ENCODE peak calls at places on chromosomes 13 and 19, in four cellular contexts. X is D721Med, L is cardiac fibroblast, Z is nephron progenitor cell. Y is an unnamed sample.

GRCh38 chr19:14022469-14022868 is 5.5 kb upstream of the RLN3 start:
- DNase-seq in L (no peak), X (no peak), Z (no peak), Y (no peak)

GRCh38 chr13:99353836-99354235 is 46.6 kb upstream of the GPR183 start:
- DNase-seq in Z (no peak), X (no peak), L (no peak), Y (no peak)

GRCh38 chr13:31625115-31625514 is 114.2 kb upstream of the RXFP2 start:
- DNase-seq in L (peak; percentile 64), Z (no peak), X (no peak), Y (no peak)

GRCh38 chr19:38830039-38830733 is 1.4 kb downstream of the ECH1 start:
- DNase-seq in X (no peak), Z (no peak), L (peak; percentile 63), Y (no peak)

GRCh38 chr13:34155931-34156607 is 338.1 kb downstream of the RFC3 start:
- DNase-seq in X (no peak), Z (no peak), L (peak; percentile 27), Y (no peak)

GRCh38 chr13:49690133-49690989 is 925 bp downstream of the EBPL start:
- DNase-seq in Z (no peak), X (no peak), L (peak; percentile 55), Y (no peak)

GRCh38 chr13:31775686-31776085 is 36.4 kb downstream of the RXFP2 start:
- DNase-seq in Z (no peak), L (peak; percentile 71), X (no peak), Y (no peak)

GRCh38 chr19:39276740-39277139 is 8.5 kb downstream of the IFNL2 start:
- DNase-seq in X (no peak), Z (no peak), L (no peak), Y (no peak)

GRCh38 chr19:480016-480855 is 16.1 kb upstream of the MADCAM1 start:
- DNase-seq in Z (peak; percentile 76), L (peak; percentile 72), X (no peak), Y (peak; percentile 76)

GRCh38 chr13:39446865-39447264 is 156.1 kb downstream of the LHFPL6 start:
- DNase-seq in X (no peak), L (no peak), Z (no peak), Y (no peak)

GRCh38 chr13:112078879-112079526 is 12.1 kb downstream of the SOX1 start:
- DNase-seq in X (no peak), L (no peak), Z (no peak), Y (no peak)

GRCh38 chr13:24074687-24075086 is 85.8 kb upstream of the SPATA13 start:
- DNase-seq in Z (no peak), L (no peak), X (no peak), Y (no peak)

GRCh38 chr19:33809960-33810359 is 13.3 kb downstream of the KCTD15 start:
- DNase-seq in L (peak; percentile 79), X (no peak), Z (no peak), Y (no peak)

GRCh38 chr13:51785592-51786424 is 18.2 kb downstream of the DHRS12 start:
- DNase-seq in X (peak; percentile 57), Z (no peak), L (peak; percentile 40), Y (peak; percentile 83)

GRCh38 chr19:13060233-13060963 is 42.3 kb downstream of the LYL1 start:
- DNase-seq in Z (no peak), L (no peak), X (no peak), Y (no peak)

GRCh38 chr19:33482486-33482885 is 39.1 kb downstream of the PEPD start:
- DNase-seq in L (peak; percentile 45), Z (no peak), X (no peak), Y (no peak)

GRCh38 chr19:12825259-12826131 is 8.9 kb downstream of the RTBDN start:
- DNase-seq in X (peak; percentile 79), Z (peak; percentile 84), L (peak; percentile 52), Y (peak; percentile 81)

GRCh38 chr13:101785858-101786257 is 333.4 kb downstream of the ITGBL1 start:
- DNase-seq in X (no peak), L (peak; percentile 27), Z (peak; percentile 14), Y (peak; percentile 54)

GRCh38 chr19:11577451-11578341 is at the start of gene ACP5:
- DNase-seq in Z (no peak), L (peak; percentile 11), X (no peak), Y (peak; percentile 27)

GRCh38 chr13:32735859-32736258 is 149.6 kb downstream of the PDS5B start:
- DNase-seq in X (no peak), Z (no peak), L (no peak), Y (no peak)

GRCh38 chr19:38900220-38900629 is 456 bp downstream of the NFKBIB start:
- DNase-seq in Z (no peak), L (no peak), X (no peak), Y (no peak)

GRCh38 chr19:38658462-38659306 is 11.2 kb downstream of the ACTN4 start:
- DNase-seq in Z (no peak), X (no peak), L (peak; percentile 100), Y (no peak)

GRCh38 chr13:67742478-67742877 is 512.3 kb upstream of the PCDH9 start:
- DNase-seq in Z (no peak), X (no peak), L (no peak), Y (no peak)

GRCh38 chr13:36412736-36413135 is 19.6 kb upstream of the CCNA1 start:
- DNase-seq in Z (no peak), L (peak; percentile 43), X (no peak), Y (no peak)

GRCh38 chr19:38425810-38426466 is at the start of gene RASGRP4:
- DNase-seq in Z (peak; percentile 33), L (no peak), X (no peak), Y (peak; percentile 49)

GRCh38 chr19:56167064-56167578 is 8.7 kb upstream of the GALP start:
- DNase-seq in Z (peak; percentile 31), X (no peak), L (peak; percentile 11), Y (no peak)

GRCh38 chr13:62933809-62934208 is 1518.2 kb upstream of the PCDH20 start:
- DNase-seq in X (no peak), L (no peak), Z (no peak), Y (peak; percentile 28)

GRCh38 chr19:43534811-43535761 is 2.1 kb downstream of the ZNF575 start:
- DNase-seq in X (no peak), L (peak; percentile 64), Z (peak; percentile 73), Y (peak; percentile 91)

GRCh38 chr19:17829855-17830566 is 8.7 kb upstream of the INSL3 start:
- DNase-seq in L (no peak), Z (peak; percentile 82), X (peak; percentile 91), Y (peak; percentile 73)

GRCh38 chr13:32309812-32310706 is 5.1 kb downstream of the ZAR1L start:
- DNase-seq in X (no peak), Z (peak; percentile 20), L (peak; percentile 82), Y (no peak)

GRCh38 chr13:20131057-20131832 is 29.6 kb downstream of the GJA3 start:
- DNase-seq in L (no peak), X (no peak), Z (no peak), Y (no peak)

GRCh38 chr19:45745606-45746005 is 12.4 kb downstream of the MEIOSIN start:
- DNase-seq in Z (no peak), L (no peak), X (no peak), Y (no peak)

GRCh38 chr19:35474104-35474503 is 16.2 kb downstream of the KRTDAP start:
- DNase-seq in L (no peak), X (no peak), Z (no peak), Y (no peak)

GRCh38 chr19:35478794-35479193 is 11.5 kb downstream of the KRTDAP start:
- DNase-seq in X (no peak), L (no peak), Z (no peak), Y (no peak)

GRCh38 chr19:35471946-35472345 is 18.3 kb downstream of the KRTDAP start:
- DNase-seq in Z (no peak), X (no peak), L (no peak), Y (no peak)

GRCh38 chr19:35479278-35479677 is 11.0 kb downstream of the KRTDAP start:
- DNase-seq in X (no peak), Z (no peak), L (no peak), Y (no peak)

DNA sequence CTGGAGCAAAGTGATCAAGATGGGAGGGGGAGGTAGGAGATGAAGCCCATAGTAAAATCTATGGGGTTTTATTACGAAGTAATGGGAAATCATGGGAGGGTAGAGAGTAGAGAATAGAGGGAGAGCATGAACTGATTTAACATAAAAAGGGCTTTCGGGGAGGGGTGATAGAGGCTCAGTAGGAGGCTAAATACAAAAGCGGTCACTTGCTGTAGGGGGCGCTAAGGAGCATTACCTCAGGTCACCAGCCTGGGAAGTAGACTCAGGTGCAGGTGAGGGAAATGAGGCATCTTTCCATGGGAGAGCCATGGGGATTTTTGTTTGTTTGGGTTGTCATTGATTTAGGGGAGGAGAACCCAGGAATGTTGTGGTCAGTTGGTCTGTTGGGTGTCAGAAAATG is 14.1 kb downstream of the KRTDAP start:
- DNase-seq in Z (no peak), L (no peak), X (no peak), Y (no peak)
- TF ChIP-seq CTCF in Z (no peak), L (peak; percentile 14), X (no peak), Y (peak; percentile 23)

GRCh38 chr19:49057636-49058234 is at the start of gene CGB7:
- DNase-seq in X (no peak), Z (peak; percentile 89), L (peak; percentile 54), Y (peak; percentile 81)

GRCh38 chr19:49059056-49059455 is 1.5 kb upstream of the CGB7 start:
- DNase-seq in L (no peak), X (no peak), Z (no peak), Y (no peak)

GRCh38 chr19:49058592-49058991 is 1.0 kb upstream of the CGB7 start:
- DNase-seq in Z (no peak), L (no peak), X (no peak), Y (no peak)

GRCh38 chr19:49061000-49061399 is 3.5 kb upstream of the CGB7 start:
- DNase-seq in L (no peak), X (no peak), Z (no peak), Y (no peak)

GRCh38 chr19:49056101-49056901 is 1.2 kb downstream of the CGB7 start:
- DNase-seq in Z (peak; percentile 83), L (peak; percentile 38), X (peak; percentile 98), Y (peak; percentile 75)
- TF ChIP-seq CTCF in Z (peak; percentile 17), L (peak; percentile 19), X (peak; percentile 13), Y (peak; percentile 34)

DNA sequence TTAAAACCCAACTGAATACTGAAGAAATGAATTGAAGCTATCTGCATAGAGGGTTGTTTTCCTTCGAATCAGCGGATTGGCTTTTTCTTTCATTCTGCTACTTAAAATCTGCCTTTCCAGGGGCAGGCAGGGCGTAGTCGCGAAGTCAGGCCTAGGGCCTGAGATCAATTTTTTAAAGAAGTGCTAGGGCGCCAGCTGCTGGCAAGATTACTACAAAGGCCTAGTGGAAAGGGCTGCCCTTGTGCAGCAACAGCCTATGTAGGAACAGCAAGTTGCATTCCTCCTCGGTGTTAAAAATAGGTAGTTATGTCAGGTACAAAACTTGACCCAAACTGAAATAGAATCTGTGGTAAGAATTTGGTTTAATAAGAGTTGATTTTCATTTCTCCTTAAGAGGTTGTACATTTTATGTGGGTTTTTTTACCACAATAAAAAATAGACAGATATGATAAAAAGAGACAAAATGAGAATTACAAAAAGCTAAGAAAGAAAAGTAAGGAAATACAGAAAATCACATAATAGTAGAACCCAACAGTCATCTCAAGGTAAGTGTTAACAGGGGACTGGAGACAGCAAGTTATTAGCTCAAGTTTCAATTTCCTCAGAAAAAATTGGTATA is 9.5 kb upstream of the URAD start:
- DNase-seq in L (peak; percentile 48), X (no peak), Z (peak; percentile 60), Y (peak; percentile 58)
- TF ChIP-seq CTCF in L (peak; percentile 35), X (peak; percentile 42), Z (peak; percentile 69), Y (peak; percentile 20)

GRCh38 chr19:29850482-29850881 is 38.7 kb downstream of the CCNE1 start:
- DNase-seq in X (no peak), L (no peak), Z (no peak), Y (no peak)
- TF ChIP-seq CTCF in X (no peak), L (no peak), Z (no peak), Y (no peak)

GRCh38 chr19:21694171-21694906 is 73.0 kb downstream of the ZNF100 start:
- DNase-seq in Z (no peak), L (no peak), X (no peak), Y (no peak)
- TF ChIP-seq CTCF in Z (no peak), L (no peak), X (no peak), Y (no peak)

Y was measured in glutamatergic neuron.